ENCODE peak calls at places on chromosomes 7 and 10, in eight cellular contexts. One of them, this sample, is unnamed.

GRCh38 chr10:49359349-49360231 is 36.3 kb downstream of the DRGX start:
- ATAC-seq in A549: no peak
- ATAC-seq in body of pancreas: no peak
- ATAC-seq in gastrocnemius medialis: peak; percentile 33
- ATAC-seq in IMR-90: no peak
- ATAC-seq in HepG2: peak; percentile 26
- ATAC-seq in heart left ventricle: peak; percentile 55
- ATAC-seq in upper lobe of left lung: no peak
- ATAC-seq in this sample: peak; percentile 13

GRCh38 chr7:55774327-55775050 is 88.1 kb downstream of the SEPTIN14 start:
- ATAC-seq in heart left ventricle: no peak
- ATAC-seq in body of pancreas: peak; percentile 94
- ATAC-seq in upper lobe of left lung: no peak
- ATAC-seq in gastrocnemius medialis: no peak
- ATAC-seq in IMR-90: peak; percentile 32
- ATAC-seq in A549: no peak
- ATAC-seq in HepG2: peak; percentile 56
- ATAC-seq in this sample: no peak

GRCh38 chr7:107725138-107725740 is 18.7 kb upstream of the CBLL1 start:
- ATAC-seq in body of pancreas: no peak
- ATAC-seq in gastrocnemius medialis: no peak
- ATAC-seq in upper lobe of left lung: peak; percentile 58
- ATAC-seq in heart left ventricle: no peak
- ATAC-seq in IMR-90: no peak
- ATAC-seq in A549: peak; percentile 67
- ATAC-seq in HepG2: no peak
- ATAC-seq in this sample: no peak

GRCh38 chr10:71099731-71100361 is 112.5 kb upstream of the UNC5B start:
- ATAC-seq in heart left ventricle: no peak
- ATAC-seq in HepG2: no peak
- ATAC-seq in gastrocnemius medialis: no peak
- ATAC-seq in upper lobe of left lung: no peak
- ATAC-seq in A549: no peak
- ATAC-seq in IMR-90: no peak
- ATAC-seq in body of pancreas: no peak
- ATAC-seq in this sample: no peak

GRCh38 chr10:43628956-43629355 is 19.7 kb downstream of the ZNF32 start:
- ATAC-seq in A549: no peak
- ATAC-seq in body of pancreas: no peak
- ATAC-seq in IMR-90: no peak
- ATAC-seq in upper lobe of left lung: no peak
- ATAC-seq in HepG2: no peak
- ATAC-seq in gastrocnemius medialis: no peak
- ATAC-seq in heart left ventricle: no peak
- ATAC-seq in this sample: no peak

GRCh38 chr7:29255839-29256782 is 61.5 kb downstream of the CHN2 start:
- ATAC-seq in HepG2: no peak
- ATAC-seq in A549: no peak
- ATAC-seq in gastrocnemius medialis: peak; percentile 68
- ATAC-seq in heart left ventricle: peak; percentile 50
- ATAC-seq in upper lobe of left lung: peak; percentile 57
- ATAC-seq in IMR-90: no peak
- ATAC-seq in body of pancreas: peak; percentile 93
- ATAC-seq in this sample: no peak

GRCh38 chr7:54799792-54800191 is 40.8 kb upstream of the SEC61G start:
- ATAC-seq in heart left ventricle: peak; percentile 72
- ATAC-seq in IMR-90: no peak
- ATAC-seq in gastrocnemius medialis: no peak
- ATAC-seq in body of pancreas: no peak
- ATAC-seq in HepG2: no peak
- ATAC-seq in upper lobe of left lung: no peak
- ATAC-seq in A549: no peak
- ATAC-seq in this sample: no peak

GRCh38 chr10:10911035-10911434 is 106.6 kb upstream of the CELF2 start:
- ATAC-seq in heart left ventricle: no peak
- ATAC-seq in gastrocnemius medialis: no peak
- ATAC-seq in upper lobe of left lung: peak; percentile 28
- ATAC-seq in body of pancreas: no peak
- ATAC-seq in IMR-90: no peak
- ATAC-seq in HepG2: no peak
- ATAC-seq in A549: no peak
- ATAC-seq in this sample: no peak

GRCh38 chr10:20004087-20004523 is 187.9 kb downstream of the PLXDC2 start:
- ATAC-seq in IMR-90: peak; percentile 31
- ATAC-seq in HepG2: no peak
- ATAC-seq in upper lobe of left lung: peak; percentile 73
- ATAC-seq in gastrocnemius medialis: peak; percentile 12
- ATAC-seq in heart left ventricle: peak; percentile 56
- ATAC-seq in A549: no peak
- ATAC-seq in body of pancreas: no peak
- ATAC-seq in this sample: peak; percentile 60

GRCh38 chr7:41731486-41732278 is 28.8 kb upstream of the INHBA start:
- ATAC-seq in heart left ventricle: no peak
- ATAC-seq in HepG2: no peak
- ATAC-seq in IMR-90: no peak
- ATAC-seq in body of pancreas: no peak
- ATAC-seq in gastrocnemius medialis: no peak
- ATAC-seq in A549: no peak
- ATAC-seq in upper lobe of left lung: peak; percentile 74
- ATAC-seq in this sample: peak; percentile 31

GRCh38 chr10:22417736-22418268 is 72.5 kb downstream of the SPAG6 start:
- ATAC-seq in IMR-90: no peak
- ATAC-seq in heart left ventricle: no peak
- ATAC-seq in gastrocnemius medialis: no peak
- ATAC-seq in A549: no peak
- ATAC-seq in body of pancreas: no peak
- ATAC-seq in upper lobe of left lung: no peak
- ATAC-seq in HepG2: no peak
- ATAC-seq in this sample: no peak

GRCh38 chr10:132507956-132508490 is 29.6 kb upstream of the INPP5A start:
- ATAC-seq in upper lobe of left lung: no peak
- ATAC-seq in heart left ventricle: no peak
- ATAC-seq in IMR-90: no peak
- ATAC-seq in HepG2: peak; percentile 11
- ATAC-seq in body of pancreas: no peak
- ATAC-seq in gastrocnemius medialis: no peak
- ATAC-seq in A549: no peak
- ATAC-seq in this sample: no peak

GRCh38 chr10:132648072-132648855 is 110.7 kb downstream of the INPP5A start:
- ATAC-seq in gastrocnemius medialis: no peak
- ATAC-seq in A549: no peak
- ATAC-seq in heart left ventricle: no peak
- ATAC-seq in IMR-90: no peak
- ATAC-seq in HepG2: no peak
- ATAC-seq in body of pancreas: no peak
- ATAC-seq in upper lobe of left lung: no peak
- ATAC-seq in this sample: no peak

GRCh38 chr7:94877731-94878670 is 29.4 kb upstream of the PPP1R9A start:
- ATAC-seq in upper lobe of left lung: no peak
- ATAC-seq in A549: no peak
- ATAC-seq in body of pancreas: no peak
- ATAC-seq in gastrocnemius medialis: no peak
- ATAC-seq in heart left ventricle: no peak
- ATAC-seq in IMR-90: no peak
- ATAC-seq in HepG2: no peak
- ATAC-seq in this sample: no peak

GRCh38 chr10:63107943-63108437 is 25.1 kb upstream of the NRBF2 start:
- ATAC-seq in A549: no peak
- ATAC-seq in IMR-90: no peak
- ATAC-seq in body of pancreas: no peak
- ATAC-seq in HepG2: no peak
- ATAC-seq in gastrocnemius medialis: no peak
- ATAC-seq in heart left ventricle: no peak
- ATAC-seq in upper lobe of left lung: no peak
- ATAC-seq in this sample: no peak

GRCh38 chr7:92926697-92927044 is 90.3 kb upstream of the CDK6 start:
- ATAC-seq in A549: no peak
- ATAC-seq in body of pancreas: no peak
- ATAC-seq in gastrocnemius medialis: no peak
- ATAC-seq in heart left ventricle: no peak
- ATAC-seq in IMR-90: peak; percentile 35
- ATAC-seq in upper lobe of left lung: no peak
- ATAC-seq in HepG2: peak; percentile 67
- ATAC-seq in this sample: no peak

GRCh38 chr10:113386005-113386404 is 166.8 kb upstream of the HABP2 start:
- ATAC-seq in upper lobe of left lung: peak; percentile 71
- ATAC-seq in A549: peak; percentile 52
- ATAC-seq in HepG2: peak; percentile 14
- ATAC-seq in gastrocnemius medialis: no peak
- ATAC-seq in heart left ventricle: no peak
- ATAC-seq in body of pancreas: peak; percentile 45
- ATAC-seq in IMR-90: no peak
- ATAC-seq in this sample: no peak

GRCh38 chr10:31320598-31321211 is 1.7 kb downstream of the ZEB1 start:
- ATAC-seq in gastrocnemius medialis: peak; percentile 15
- ATAC-seq in heart left ventricle: peak; percentile 71
- ATAC-seq in IMR-90: peak; percentile 25
- ATAC-seq in A549: peak; percentile 42
- ATAC-seq in HepG2: peak; percentile 63
- ATAC-seq in body of pancreas: no peak
- ATAC-seq in upper lobe of left lung: peak; percentile 28
- ATAC-seq in this sample: no peak

DNA sequence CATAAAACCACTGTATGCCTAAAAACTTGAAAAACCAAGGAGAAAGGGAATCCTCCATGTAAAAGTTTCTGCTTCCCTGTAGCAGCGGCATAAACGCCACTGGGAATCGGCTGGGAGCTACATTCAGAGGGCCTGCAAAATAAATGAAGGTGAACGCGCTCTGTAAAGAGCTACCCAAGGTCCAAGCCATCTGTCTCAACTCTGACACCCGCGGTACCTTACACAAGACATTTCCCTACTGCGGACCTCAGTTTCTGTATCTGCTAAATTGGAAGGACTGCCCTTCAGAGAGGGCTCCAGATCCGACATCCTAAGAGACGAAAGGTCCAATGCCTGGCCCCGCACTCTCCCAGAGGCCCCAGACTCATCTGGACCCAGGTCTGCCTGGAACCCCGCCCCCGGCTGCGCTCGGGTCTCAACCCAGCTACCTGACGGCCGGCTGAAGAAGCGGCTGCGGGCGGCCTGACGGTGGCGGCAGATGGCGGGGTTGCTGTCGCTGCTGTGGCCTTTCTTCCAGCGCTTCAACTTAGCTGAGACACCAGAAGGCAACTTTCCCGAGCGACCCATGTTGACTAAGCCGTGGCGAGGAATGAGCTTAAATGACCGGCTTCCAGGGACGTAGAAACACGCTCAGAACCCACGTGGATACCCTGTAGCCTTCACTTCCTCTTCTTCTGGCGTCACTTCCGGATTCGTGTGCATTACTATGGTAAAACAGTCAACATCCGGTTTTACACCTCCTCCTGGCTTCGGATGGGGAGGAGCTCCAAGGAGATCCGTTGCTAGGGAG is at the start of gene RRP12:
- ATAC-seq in A549: peak; percentile 95
- ATAC-seq in gastrocnemius medialis: peak; percentile 97
- ATAC-seq in heart left ventricle: peak; percentile 97
- ATAC-seq in HepG2: peak; percentile 92
- ATAC-seq in IMR-90: peak; percentile 89
- ATAC-seq in body of pancreas: peak; percentile 100
- ATAC-seq in upper lobe of left lung: peak; percentile 98
- ATAC-seq in this sample: peak; percentile 97
- TF ChIP-seq POLR2A in A549: peak; percentile 72
- TF ChIP-seq POLR2A in gastrocnemius medialis: peak; percentile 79
- TF ChIP-seq POLR2A in heart left ventricle: no peak
- TF ChIP-seq POLR2A in HepG2: peak; percentile 81
- TF ChIP-seq POLR2A in IMR-90: peak; percentile 98
- TF ChIP-seq POLR2A in body of pancreas: peak; percentile 88
- TF ChIP-seq POLR2A in upper lobe of left lung: no peak
- TF ChIP-seq POLR2A in this sample: no peak

DNA sequence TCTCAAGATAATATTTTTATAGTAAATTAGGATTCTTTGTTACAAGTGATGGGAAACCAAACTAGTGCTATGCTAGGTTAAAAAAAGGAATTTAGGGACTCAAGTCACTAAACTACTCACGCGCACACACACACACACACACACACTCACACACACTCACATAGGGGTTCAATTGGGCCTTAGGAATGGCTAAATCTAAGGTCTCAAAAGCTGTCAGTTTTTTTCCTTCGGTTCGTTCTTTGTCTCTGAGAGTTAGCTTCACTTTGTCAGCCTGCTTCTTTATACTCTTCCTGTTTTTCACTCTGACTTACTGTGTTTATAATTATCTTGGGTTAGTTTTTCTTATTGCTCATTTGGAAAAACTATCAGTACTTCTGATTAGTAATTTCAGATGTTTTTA is 138.9 kb downstream of the ADK start:
- ATAC-seq in A549: no peak
- ATAC-seq in body of pancreas: no peak
- ATAC-seq in IMR-90: no peak
- ATAC-seq in upper lobe of left lung: no peak
- ATAC-seq in HepG2: no peak
- ATAC-seq in gastrocnemius medialis: no peak
- ATAC-seq in heart left ventricle: no peak
- ATAC-seq in this sample: no peak
- H3K4me3 ChIP-seq in A549: no peak overlapping the region
- H3K4me3 ChIP-seq in body of pancreas: no peak overlapping the region
- H3K4me3 ChIP-seq in IMR-90: peak overlapping the region; percentile 53
- H3K4me3 ChIP-seq in upper lobe of left lung: no peak overlapping the region
- H3K4me3 ChIP-seq in HepG2: no peak overlapping the region
- H3K4me3 ChIP-seq in gastrocnemius medialis: no peak overlapping the region
- H3K4me3 ChIP-seq in heart left ventricle: no peak overlapping the region
- H3K4me3 ChIP-seq in this sample: peak overlapping the region; percentile 26

DNA sequence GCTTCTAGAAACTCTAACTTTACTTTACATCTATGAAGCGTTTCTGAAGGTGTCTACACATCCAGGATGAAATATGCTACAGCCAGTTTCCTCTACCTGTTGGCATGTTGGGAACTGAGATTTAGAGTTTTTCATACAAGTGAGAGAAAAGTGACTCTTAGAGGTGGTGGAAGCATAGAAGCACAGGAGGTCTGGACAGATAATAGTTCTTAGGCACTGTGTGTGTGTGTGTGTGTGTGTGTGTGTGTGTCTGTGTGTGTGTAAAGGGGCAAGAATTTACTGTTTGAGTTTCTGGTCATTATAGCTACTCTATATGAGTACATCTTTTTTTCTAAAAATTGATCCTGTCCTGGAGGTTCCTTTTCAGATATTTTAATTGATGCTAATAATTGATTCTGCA is 110.7 kb upstream of the MTPN start:
- ATAC-seq in upper lobe of left lung: no peak
- ATAC-seq in IMR-90: no peak
- ATAC-seq in body of pancreas: no peak
- ATAC-seq in heart left ventricle: no peak
- ATAC-seq in gastrocnemius medialis: no peak
- ATAC-seq in A549: no peak
- ATAC-seq in HepG2: no peak
- ATAC-seq in this sample: no peak
- TF ChIP-seq POLR2A in upper lobe of left lung: no peak
- TF ChIP-seq POLR2A in IMR-90: no peak
- TF ChIP-seq POLR2A in body of pancreas: no peak
- TF ChIP-seq POLR2A in heart left ventricle: no peak
- TF ChIP-seq POLR2A in gastrocnemius medialis: no peak
- TF ChIP-seq POLR2A in A549: no peak
- TF ChIP-seq POLR2A in HepG2: no peak
- TF ChIP-seq POLR2A in this sample: no peak

DNA sequence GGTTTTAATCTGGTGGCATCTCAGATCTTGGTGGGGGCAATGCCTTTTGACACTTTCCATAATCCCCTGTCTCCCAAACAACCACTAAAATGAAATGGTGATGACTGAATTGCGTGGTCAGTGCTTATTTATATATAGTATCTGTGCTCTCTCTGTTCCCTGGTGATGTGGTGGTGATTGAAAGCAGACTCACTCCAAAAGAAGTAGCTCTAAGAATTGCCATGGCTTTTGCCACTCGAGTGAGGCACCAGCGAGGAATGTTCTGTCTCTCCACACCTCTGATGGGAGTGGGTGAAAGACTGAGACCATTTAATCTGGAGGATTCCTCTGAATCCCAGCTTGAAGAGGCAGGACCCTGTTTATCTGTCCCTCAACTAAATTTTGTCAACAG is 2.8 kb downstream of the DUSP5 start:
- ATAC-seq in upper lobe of left lung: no peak
- ATAC-seq in body of pancreas: no peak
- ATAC-seq in HepG2: no peak
- ATAC-seq in heart left ventricle: peak; percentile 50
- ATAC-seq in IMR-90: no peak
- ATAC-seq in A549: peak; percentile 0
- ATAC-seq in gastrocnemius medialis: no peak
- ATAC-seq in this sample: no peak
- H3K4me3 ChIP-seq in upper lobe of left lung: peak overlapping the region; percentile 76
- H3K4me3 ChIP-seq in body of pancreas: no peak overlapping the region
- H3K4me3 ChIP-seq in HepG2: no peak overlapping the region
- H3K4me3 ChIP-seq in heart left ventricle: peak overlapping the region; percentile 97
- H3K4me3 ChIP-seq in IMR-90: peak overlapping the region; percentile 90
- H3K4me3 ChIP-seq in A549: peak overlapping the region; percentile 86
- H3K4me3 ChIP-seq in gastrocnemius medialis: no peak overlapping the region
- H3K4me3 ChIP-seq in this sample: no peak overlapping the region

This sample was measured in gastroesophageal sphincter.